ENCODE peak calls at places on chromosomes 6 and 20, in six cellular contexts. N is progenitor cell of endocrine pancreas, B is coronary artery, L is neural progenitor cell, V is colonic mucosa, X is AG09319. J is an unnamed sample.

GRCh38 chr6:37481793-37482192 is 17.9 kb downstream of the CCDC167 start:
- DNase-seq in N (no peak), B (no peak), L (no peak), V (no peak), X (no peak), J (peak; percentile 60)

GRCh38 chr6:82555801-82556200 is 192.2 kb downstream of the TPBG start:
- DNase-seq in N (no peak), B (no peak), L (no peak), V (no peak), X (no peak), J (no peak)

GRCh38 chr6:32920610-32921188 is 20.1 kb downstream of the HLA-DMB start:
- DNase-seq in N (no peak), B (no peak), L (no peak), V (no peak), X (no peak), J (no peak)

GRCh38 chr6:144447487-144447886 is 162.4 kb downstream of the UTRN start:
- DNase-seq in N (no peak), B (no peak), L (no peak), V (no peak), X (no peak), J (no peak)

GRCh38 chr6:7313505-7314165 is 636 bp upstream of the SSR1 start:
- DNase-seq in N (no peak), B (no peak), L (no peak), V (peak; percentile 25), X (no peak), J (no peak)

GRCh38 chr6:125791151-125791819 is 525 bp downstream of the NCOA7 start:
- DNase-seq in N (no peak), B (peak; percentile 82), L (peak; percentile 27), V (peak; percentile 56), X (no peak), J (no peak)

GRCh38 chr6:142842423-142843261 is 102.3 kb downstream of the HIVEP2 start:
- DNase-seq in N (no peak), B (no peak), L (no peak), V (no peak), X (no peak), J (no peak)

GRCh38 chr6:43993881-43994523 is 133.2 kb downstream of the MRPL14 start:
- DNase-seq in N (no peak), B (no peak), L (no peak), V (no peak), X (no peak), J (no peak)

GRCh38 chr20:19560876-19561480 is 197.1 kb upstream of the RIN2 start:
- DNase-seq in N (no peak), B (no peak), L (no peak), V (no peak), X (peak; percentile 43), J (no peak)

GRCh38 chr6:33301877-33302276 is 3.1 kb upstream of the RGL2 start:
- DNase-seq in N (no peak), B (no peak), L (no peak), V (no peak), X (no peak), J (no peak)

GRCh38 chr6:11318835-11319813 is 86.7 kb upstream of the NEDD9 start:
- DNase-seq in N (no peak), B (no peak), L (no peak), V (no peak), X (no peak), J (no peak)

GRCh38 chr20:33359399-33360261 is 41.7 kb downstream of the CDK5RAP1 start:
- DNase-seq in N (no peak), B (no peak), L (no peak), V (no peak), X (no peak), J (no peak)

GRCh38 chr6:109239918-109240321 is 142.3 kb downstream of the CD164 start:
- DNase-seq in N (no peak), B (no peak), L (no peak), V (no peak), X (no peak), J (no peak)

GRCh38 chr20:64045346-64046011 is 4.0 kb downstream of the SOX18 start:
- DNase-seq in N (no peak), B (no peak), L (no peak), V (no peak), X (no peak), J (no peak)

GRCh38 chr20:3755269-3755668 is 12.3 kb downstream of the ADISSP start:
- DNase-seq in N (no peak), B (no peak), L (no peak), V (no peak), X (no peak), J (no peak)

GRCh38 chr6:46996860-46997641 is 45.1 kb downstream of the ADGRF1 start:
- DNase-seq in N (no peak), B (no peak), L (no peak), V (peak; percentile 37), X (no peak), J (no peak)

GRCh38 chr6:73739097-73739496 is 43.1 kb downstream of the CD109 start:
- DNase-seq in N (no peak), B (no peak), L (peak; percentile 75), V (no peak), X (peak; percentile 38), J (peak; percentile 8)

GRCh38 chr20:54078296-54078695 is 7.9 kb upstream of the BCAS1 start:
- DNase-seq in N (no peak), B (no peak), L (no peak), V (no peak), X (no peak), J (no peak)

GRCh38 chr6:35258858-35259193 is 709 bp upstream of the ZNF76 start:
- DNase-seq in N (peak; percentile 22), B (no peak), L (no peak), V (no peak), X (no peak), J (no peak)
- TF ChIP-seq CTCF in N (peak; percentile 25), B (no peak), L (peak; percentile 26), V (no peak), X (no peak), J (no peak)

GRCh38 chr20:6381887-6382286 is 259.1 kb upstream of the FERMT1 start:
- DNase-seq in N (no peak), B (no peak), L (peak; percentile 75), V (no peak), X (no peak), J (peak; percentile 14)
- TF ChIP-seq CTCF in N (peak; percentile 69), B (peak; percentile 30), L (peak; percentile 74), V (no peak), X (peak; percentile 27), J (peak; percentile 52)

GRCh38 chr6:88562737-88563625 is 396.8 kb upstream of the CNR1 start:
- DNase-seq in N (no peak), B (no peak), L (no peak), V (no peak), X (no peak), J (no peak)
- TF ChIP-seq CTCF in N (no peak), B (no peak), L (no peak), V (no peak), X (no peak), J (no peak)

GRCh38 chr20:1392693-1393506 is at the start of gene FKBP1A:
- DNase-seq in N (peak; percentile 74), B (peak; percentile 93), L (peak; percentile 90), V (peak; percentile 93), X (peak; percentile 65), J (peak; percentile 83)
- TF ChIP-seq CTCF in N (peak; percentile 20), B (no peak), L (peak; percentile 12), V (peak; percentile 17), X (no peak), J (no peak)

GRCh38 chr20:539236-539635 is 4.4 kb downstream of the CSNK2A1 start:
- DNase-seq in N (no peak), B (no peak), L (no peak), V (no peak), X (no peak), J (no peak)
- TF ChIP-seq CTCF in N (no peak), B (no peak), L (no peak), V (no peak), X (no peak), J (no peak)

DNA sequence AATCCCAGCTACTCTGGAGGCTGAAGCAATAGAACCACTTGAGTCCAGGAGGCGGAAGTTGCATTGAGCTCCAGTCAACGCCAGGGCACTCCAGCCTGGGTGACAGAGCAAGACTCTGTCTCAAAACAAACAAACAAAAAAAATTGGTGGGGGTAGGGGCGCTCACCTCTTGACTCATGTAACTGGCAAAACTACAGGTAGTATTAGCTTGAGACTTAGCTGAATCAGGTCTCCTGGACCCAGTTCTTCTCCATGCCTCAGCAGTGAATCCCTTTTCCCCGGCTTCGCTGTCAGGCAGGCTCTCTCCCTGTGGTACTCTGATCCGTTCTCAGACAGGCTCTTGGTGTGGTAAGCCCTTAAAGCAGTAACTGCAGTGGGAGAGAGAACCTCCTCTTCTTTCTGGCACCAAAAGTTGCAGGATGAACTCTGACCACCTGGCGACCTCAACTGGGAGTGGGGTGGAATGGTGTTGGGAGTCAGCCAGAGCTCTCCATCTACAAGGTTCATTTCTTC is 12.9 kb downstream of the SLC9A8 start:
- DNase-seq in N (no peak), B (no peak), L (no peak), V (no peak), X (no peak), J (no peak)
- TF ChIP-seq CTCF in N (no peak), B (no peak), L (no peak), V (no peak), X (no peak), J (no peak)

GRCh38 chr6:71482742-71483141 is 194.1 kb downstream of the OGFRL1 start:
- DNase-seq in N (no peak), B (no peak), L (no peak), V (no peak), X (no peak), J (no peak)
- TF ChIP-seq CTCF in N (no peak), B (no peak), L (no peak), V (no peak), X (peak; percentile 25), J (no peak)

GRCh38 chr6:56955171-56956155 is 556 bp downstream of the BEND6 start:
- DNase-seq in N (peak; percentile 86), B (peak; percentile 84), L (peak; percentile 94), V (peak; percentile 89), X (peak; percentile 82), J (peak; percentile 85)
- TF ChIP-seq CTCF in N (peak; percentile 86), B (peak; percentile 45), L (peak; percentile 78), V (peak; percentile 54), X (peak; percentile 90), J (peak; percentile 60)

GRCh38 chr6:5425797-5426196 is 164.5 kb downstream of the FARS2 start:
- DNase-seq in N (no peak), B (no peak), L (no peak), V (no peak), X (no peak), J (no peak)

GRCh38 chr6:5425267-5425666 is 164.0 kb downstream of the FARS2 start:
- DNase-seq in N (no peak), B (no peak), L (no peak), V (no peak), X (no peak), J (no peak)

GRCh38 chr6:5423251-5423650 is 161.9 kb downstream of the FARS2 start:
- DNase-seq in N (no peak), B (no peak), L (no peak), V (no peak), X (no peak), J (no peak)

GRCh38 chr6:5422321-5422915 is 161.1 kb downstream of the FARS2 start:
- DNase-seq in N (no peak), B (no peak), L (peak; percentile 60), V (no peak), X (peak; percentile 2), J (peak; percentile 14)
- TF ChIP-seq CTCF in N (peak; percentile 54), B (no peak), L (peak; percentile 69), V (peak; percentile 18), X (peak; percentile 50), J (peak; percentile 37)

GRCh38 chr6:28980797-28981390 is 24.2 kb downstream of the ZNF311 start:
- DNase-seq in N (peak; percentile 63), B (no peak), L (peak; percentile 92), V (peak; percentile 56), X (no peak), J (peak; percentile 73)
- TF ChIP-seq CTCF in N (peak; percentile 49), B (peak; percentile 4), L (peak; percentile 53), V (no peak), X (peak; percentile 37), J (peak; percentile 45)

J was measured in nephron progenitor cell.